ENCODE peak calls at places on chromosomes 12 and 14, in six cellular contexts. Z is tibial nerve; T is mesendoderm; W is IMR-90; D is CD8-positive, alpha-beta T cell; Y is left ventricle myocardium inferior. S is an unnamed sample. For H3K4me1, the result is how much of the 10 kb centered on the place peaks cover.

GRCh38 chr12:128685903-128686475 is 137.8 kb downstream of the SLC15A4 start:
- DNase-seq in Z (no peak), T (no peak), W (no peak), D (no peak), Y (no peak), S (no peak)

GRCh38 chr12:26629864-26630263 is 203.1 kb downstream of the ITPR2 start:
- DNase-seq in Z (no peak), T (peak), W (peak), D (no peak), Y (no peak), S (peak)

GRCh38 chr14:103501041-103501870 is 21.4 kb downstream of the CKB start:
- DNase-seq in Z (no peak), T (no peak), W (no peak), D (no peak), Y (no peak), S (no peak)

GRCh38 chr14:63737582-63738006 is 9.7 kb upstream of the SGPP1 start:
- DNase-seq in Z (no peak), T (no peak), W (no peak), D (no peak), Y (no peak), S (peak)

GRCh38 chr14:90846511-90846910 is 30.3 kb upstream of the TTC7B start:
- DNase-seq in Z (no peak), T (no peak), W (peak), D (no peak), Y (no peak), S (peak)

GRCh38 chr14:38248629-38249028 is 7.3 kb downstream of the CLEC14A start:
- DNase-seq in Z (no peak), T (peak), W (no peak), D (no peak), Y (no peak), S (no peak)

GRCh38 chr12:32125455-32126084 is 18.9 kb downstream of the BICD1 start:
- DNase-seq in Z (no peak), T (no peak), W (peak), D (no peak), Y (no peak), S (peak)

GRCh38 chr12:41967668-41968649 is 176.7 kb downstream of the GXYLT1 start:
- DNase-seq in Z (no peak), T (peak), W (no peak), D (no peak), Y (no peak), S (peak)

GRCh38 chr12:79127268-79127895 is 262.8 kb downstream of the SYT1 start:
- DNase-seq in Z (no peak), T (no peak), W (peak), D (no peak), Y (no peak), S (peak)

GRCh38 chr14:24408764-24409163 is 10.0 kb downstream of the NYNRIN start:
- DNase-seq in Z (no peak), T (no peak), W (no peak), D (no peak), Y (no peak), S (no peak)

GRCh38 chr12:110531741-110532333 is 29.7 kb downstream of the RAD9B start:
- DNase-seq in Z (no peak), T (no peak), W (peak), D (no peak), Y (no peak), S (peak)

GRCh38 chr12:113060336-113060960 is 3.9 kb downstream of the DTX1 start:
- DNase-seq in Z (no peak), T (no peak), W (no peak), D (no peak), Y (no peak), S (no peak)

GRCh38 chr12:106918746-106919145 is 37.0 kb upstream of the TMEM263 start:
- DNase-seq in Z (no peak), T (peak), W (peak), D (no peak), Y (no peak), S (no peak)

GRCh38 chr12:128474916-128475315 is 207.9 kb downstream of the TMEM132C start:
- DNase-seq in Z (no peak), T (peak), W (no peak), D (no peak), Y (no peak), S (no peak)

GRCh38 chr12:93862424-93862823 is 185.2 kb downstream of the CRADD start:
- DNase-seq in Z (no peak), T (no peak), W (no peak), D (no peak), Y (no peak), S (peak)

GRCh38 chr12:130438243-130438620 is 100.5 kb downstream of the PIWIL1 start:
- DNase-seq in Z (no peak), T (no peak), W (no peak), D (no peak), Y (no peak), S (no peak)

GRCh38 chr14:33692762-33693161 is 258.1 kb downstream of the EGLN3 start:
- DNase-seq in Z (no peak), T (no peak), W (peak), D (no peak), Y (no peak), S (peak)

GRCh38 chr14:101506921-101507300 is 54.4 kb upstream of the DIO3 start:
- DNase-seq in Z (peak), T (no peak), W (no peak), D (no peak), Y (no peak), S (no peak)

GRCh38 chr12:59084758-59085383 is 164.6 kb upstream of the LRIG3 start:
- DNase-seq in Z (no peak), T (peak), W (peak), D (no peak), Y (no peak), S (peak)

GRCh38 chr12:20560935-20561334 is 134.2 kb upstream of the SLCO1C1 start:
- DNase-seq in Z (no peak), T (no peak), W (no peak), D (no peak), Y (peak), S (no peak)

GRCh38 chr12:132597333-132598283 is 12.8 kb downstream of the LRCOL1 start:
- DNase-seq in Z (no peak), T (peak), W (peak), D (peak), Y (no peak), S (peak)

GRCh38 chr12:132601171-132601883 is 9.1 kb downstream of the LRCOL1 start:
- DNase-seq in Z (no peak), T (no peak), W (no peak), D (no peak), Y (no peak), S (no peak)

GRCh38 chr12:132603240-132604107 is 6.9 kb downstream of the LRCOL1 start:
- DNase-seq in Z (no peak), T (no peak), W (no peak), D (no peak), Y (no peak), S (no peak)

GRCh38 chr12:132602578-132603239 is 7.7 kb downstream of the LRCOL1 start:
- DNase-seq in Z (no peak), T (no peak), W (no peak), D (no peak), Y (no peak), S (no peak)

GRCh38 chr12:132600048-132601032 is 10.0 kb downstream of the LRCOL1 start:
- DNase-seq in Z (no peak), T (peak), W (peak), D (peak), Y (peak), S (peak)
- H3K4me3 ChIP-seq in Z (peak), T (no peak), W (peak), D (peak), Y (peak), S (peak)

DNA sequence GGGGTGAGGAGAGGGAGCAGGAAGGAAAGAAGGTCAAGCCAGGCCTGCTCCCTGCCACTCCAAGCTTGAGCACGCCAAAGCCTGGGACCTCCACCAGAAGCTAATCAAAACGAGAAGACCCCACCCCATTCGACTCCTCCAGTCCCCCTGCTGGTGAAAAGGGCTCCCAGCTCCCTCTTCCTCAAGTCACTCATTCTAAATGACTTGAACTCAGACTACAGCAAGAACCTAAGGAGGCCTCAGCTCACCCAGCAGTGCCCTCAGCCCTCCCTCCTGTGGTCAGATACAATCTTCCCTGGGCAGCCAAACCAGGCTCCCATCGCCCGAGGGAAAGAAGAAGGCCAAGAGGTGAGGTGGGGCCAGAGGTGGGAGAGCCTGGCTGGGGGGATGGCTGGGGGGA is 17.4 kb downstream of the HDAC7 start:
- DNase-seq in Z (no peak), T (peak), W (no peak), D (no peak), Y (no peak), S (no peak)
- H3K4me1 ChIP-seq in Z (half or more), T (under half), W (under half), D (half or more), Y (half or more), S (under half)

DNA sequence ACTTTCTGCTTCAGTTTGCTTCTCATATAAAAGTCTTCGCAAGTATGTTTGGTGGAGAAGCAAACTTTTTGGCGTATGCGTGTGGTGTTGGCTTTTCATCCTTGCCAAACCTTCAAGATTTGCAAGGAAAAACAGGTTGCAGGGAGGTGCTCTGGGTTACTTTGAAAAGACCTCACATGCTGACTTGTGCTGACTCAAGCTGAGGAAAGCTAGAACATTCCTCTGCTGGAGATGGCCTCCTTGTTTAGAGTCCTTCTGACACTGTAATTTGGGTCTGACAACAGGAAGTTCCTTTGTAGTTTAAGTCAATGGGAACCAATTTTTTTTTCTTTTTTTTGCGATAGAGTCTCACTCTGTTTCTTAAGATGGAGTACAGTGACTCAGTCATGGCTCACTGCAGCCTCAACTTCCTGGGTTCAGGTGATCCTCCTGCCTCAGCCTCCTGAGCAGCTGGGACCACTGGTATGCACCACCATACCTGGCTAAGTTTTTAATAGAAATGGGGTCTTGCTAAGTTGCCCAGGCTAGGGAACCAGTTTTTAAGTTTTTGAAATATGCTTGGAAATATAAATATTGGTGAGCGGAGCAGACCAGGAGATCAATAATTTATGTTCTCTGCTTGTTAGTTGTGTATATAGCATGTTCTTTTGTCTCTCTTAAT is 2.6 kb upstream of the ACACB start:
- DNase-seq in Z (no peak), T (no peak), W (no peak), D (no peak), Y (no peak), S (no peak)
- H3K4me3 ChIP-seq in Z (no peak), T (no peak), W (no peak), D (no peak), Y (peak), S (no peak)

GRCh38 chr12:7092229-7092985 is at the start of gene C1R:
- DNase-seq in Z (peak), T (peak), W (peak), D (peak), Y (peak), S (peak)

GRCh38 chr12:7091171-7091570 is 1.1 kb downstream of the C1R start:
- DNase-seq in Z (no peak), T (no peak), W (no peak), D (no peak), Y (no peak), S (no peak)

GRCh38 chr12:7092986-7093460 is 778 bp upstream of the C1R start:
- DNase-seq in Z (no peak), T (no peak), W (no peak), D (no peak), Y (no peak), S (no peak)

GRCh38 chr12:7090222-7090998 is 1.8 kb downstream of the C1R start:
- DNase-seq in Z (no peak), T (peak), W (peak), D (no peak), Y (peak), S (no peak)

DNA sequence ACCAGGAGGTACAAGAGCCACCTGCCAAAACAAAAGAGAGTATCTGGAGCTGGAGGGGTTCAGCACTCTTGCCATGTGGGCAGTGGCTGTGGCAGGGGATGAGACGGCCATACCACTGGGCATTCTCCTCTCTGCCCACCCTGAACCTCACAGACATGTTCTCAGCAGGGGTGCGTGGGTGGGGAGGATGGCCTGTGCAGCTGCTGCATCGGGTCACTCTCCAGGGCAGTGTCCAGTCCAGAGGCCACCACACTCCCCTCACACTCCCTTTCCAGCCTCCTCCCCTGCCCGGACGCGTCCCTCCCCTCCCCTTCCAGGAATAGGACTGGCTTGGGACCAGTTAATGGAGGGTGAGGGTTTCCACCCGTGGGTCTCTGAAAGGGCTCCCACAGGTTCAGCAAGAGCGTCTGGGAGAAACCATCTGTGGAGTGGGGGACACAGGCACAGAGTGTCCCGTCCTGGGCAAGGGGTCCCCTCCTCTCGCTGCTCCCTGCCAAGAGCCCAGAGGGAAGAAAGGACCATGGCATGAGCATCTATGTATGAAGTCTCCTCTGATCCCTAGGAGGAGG is 501 bp downstream of the C1R start:
- DNase-seq in Z (no peak), T (no peak), W (no peak), D (no peak), Y (peak), S (no peak)
- H3K4me1 ChIP-seq in Z (under half), T (under half), W (under half), D (under half), Y (under half), S (under half)

GRCh38 chr12:7061596-7061995 is 1.1 kb downstream of the C1S start:
- DNase-seq in Z (no peak), T (no peak), W (no peak), D (no peak), Y (no peak), S (no peak)

GRCh38 chr12:7059780-7060179 is 738 bp upstream of the C1S start:
- DNase-seq in Z (no peak), T (no peak), W (no peak), D (no peak), Y (no peak), S (no peak)

GRCh38 chr12:7061138-7061537 is 620 bp downstream of the C1S start:
- DNase-seq in Z (no peak), T (peak), W (no peak), D (no peak), Y (no peak), S (no peak)

GRCh38 chr12:7058850-7059249 is 1.7 kb upstream of the C1S start:
- DNase-seq in Z (no peak), T (no peak), W (no peak), D (no peak), Y (no peak), S (no peak)

DNA sequence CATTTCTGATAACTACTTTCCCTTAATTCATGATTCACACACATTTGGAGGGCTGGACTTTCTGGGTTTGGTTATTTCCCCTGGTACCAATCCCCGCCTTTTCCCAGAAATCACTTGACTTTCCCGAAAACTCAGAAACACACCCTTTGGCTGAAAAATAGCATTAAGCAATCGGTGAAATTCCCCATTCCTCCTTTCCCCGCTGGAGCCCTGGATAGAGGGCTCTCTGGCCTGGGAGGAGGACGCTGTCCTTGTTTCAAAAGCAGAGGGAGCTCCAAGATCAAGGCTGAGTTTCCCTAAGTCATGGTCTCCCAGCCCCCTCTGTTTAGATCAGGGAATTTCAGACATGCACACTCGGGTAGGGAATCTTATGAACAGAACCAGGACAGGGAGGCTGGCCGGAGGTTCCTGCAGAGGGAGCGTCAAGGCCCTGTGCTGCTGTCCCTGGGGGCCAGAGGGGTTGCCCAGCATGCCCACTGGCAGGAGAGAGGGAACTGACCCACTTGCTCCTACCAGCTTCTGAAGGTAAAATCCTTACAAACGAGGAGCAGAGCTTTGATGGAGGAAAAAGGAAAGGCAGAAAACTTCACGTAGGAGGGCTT is at the start of gene C1S:
- DNase-seq in Z (peak), T (peak), W (peak), D (no peak), Y (peak), S (peak)
- H3K4me3 ChIP-seq in Z (peak), T (no peak), W (peak), D (no peak), Y (peak), S (no peak)

GRCh38 chr12:52259850-52260249 is 14.6 kb upstream of the KRT86 start:
- DNase-seq in Z (no peak), T (no peak), W (no peak), D (no peak), Y (no peak), S (no peak)
- H3K4me1 ChIP-seq in Z (under half), T (under half), W (under half), D (under half), Y (under half), S (under half)

GRCh38 chr12:15558915-15559528 is 230.2 kb downstream of the EPS8 start:
- DNase-seq in Z (no peak), T (no peak), W (peak), D (no peak), Y (no peak), S (peak)

GRCh38 chr12:15562263-15562662 is 226.9 kb downstream of the EPS8 start:
- DNase-seq in Z (no peak), T (no peak), W (no peak), D (no peak), Y (no peak), S (no peak)

DNA sequence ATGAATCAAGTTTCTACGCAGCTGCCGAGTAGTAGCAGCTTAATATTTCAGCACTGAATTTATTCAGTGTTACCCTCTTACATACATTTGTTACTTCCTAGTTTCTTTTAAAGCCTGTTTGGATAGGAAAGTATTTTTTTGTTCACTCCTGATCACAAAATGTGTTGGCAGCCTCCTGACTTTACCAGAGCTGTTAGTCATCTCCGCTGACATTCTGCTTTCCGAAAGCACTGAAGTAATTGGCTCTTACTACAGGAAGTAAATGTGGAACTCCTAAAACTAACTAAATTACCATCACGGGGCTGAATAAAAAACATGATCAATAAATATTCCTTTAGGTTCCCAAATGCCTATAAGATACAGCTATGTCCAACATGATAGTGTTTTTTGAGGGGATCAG is 225.5 kb downstream of the EPS8 start:
- DNase-seq in Z (no peak), T (no peak), W (peak), D (no peak), Y (no peak), S (peak)
- H3K4me3 ChIP-seq in Z (no peak), T (no peak), W (no peak), D (peak), Y (peak), S (no peak)

GRCh38 chr12:120534203-120534702 is at the start of gene RNF10:
- DNase-seq in Z (peak), T (peak), W (peak), D (peak), Y (peak), S (peak)
- H3K4me1 ChIP-seq in Z (under half), T (under half), W (under half), D (under half), Y (half or more), S (under half)

DNA sequence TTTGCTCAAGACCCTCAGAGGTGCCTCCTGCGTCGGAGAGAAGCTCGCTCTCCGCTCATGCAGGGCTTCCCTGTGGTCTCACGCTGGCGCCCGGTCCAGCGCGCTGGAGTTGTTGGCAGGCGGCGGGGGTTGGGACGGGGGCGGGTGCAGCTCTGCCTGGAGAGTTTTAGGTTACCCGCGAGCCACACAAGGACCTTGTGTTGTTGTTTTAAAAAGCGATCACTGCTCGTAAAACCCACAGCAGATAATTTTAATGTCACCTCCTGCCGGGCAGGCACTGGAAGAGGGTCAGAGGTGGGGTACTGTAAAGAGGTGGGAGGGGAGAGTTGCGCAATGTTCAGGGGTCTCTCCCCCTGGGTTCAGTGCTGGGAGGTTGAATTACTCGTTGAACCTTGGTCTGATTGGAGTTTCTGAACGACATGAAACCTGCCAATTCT is 853 bp downstream of the SMOC1 start:
- DNase-seq in Z (no peak), T (peak), W (peak), D (no peak), Y (no peak), S (no peak)
- H3K4me3 ChIP-seq in Z (peak), T (no peak), W (peak), D (no peak), Y (peak), S (peak)